ENCODE peak calls at places on chromosome 1, in eight cellular contexts. One of them, this sample, is unnamed.
A peak's percentile ranks its signal among the peaks of the same experiment; 100 is the strongest.

GRCh38 chr1:54307305-54307704 is 98.9 kb downstream of the SSBP3 start:
- DNase-seq in right lobe of liver: no peak
- DNase-seq in HCT116: no peak
- DNase-seq in ovary: no peak
- DNase-seq in lung: no peak
- DNase-seq in aorta: no peak
- DNase-seq in mesenchymal stem cell: no peak
- DNase-seq in naive thymus-derived CD4-positive, alpha-beta T cell: no peak
- DNase-seq in this sample: no peak

GRCh38 chr1:175865041-175865766 is 121.8 kb upstream of the TNR start:
- DNase-seq in ovary: no peak
- DNase-seq in naive thymus-derived CD4-positive, alpha-beta T cell: no peak
- DNase-seq in lung: no peak
- DNase-seq in aorta: no peak
- DNase-seq in right lobe of liver: no peak
- DNase-seq in mesenchymal stem cell: no peak
- DNase-seq in HCT116: no peak
- DNase-seq in this sample: no peak

GRCh38 chr1:41508290-41508689 is 23.8 kb upstream of the EDN2 start:
- DNase-seq in aorta: no peak
- DNase-seq in lung: no peak
- DNase-seq in ovary: no peak
- DNase-seq in HCT116: no peak
- DNase-seq in right lobe of liver: no peak
- DNase-seq in mesenchymal stem cell: no peak
- DNase-seq in naive thymus-derived CD4-positive, alpha-beta T cell: no peak
- DNase-seq in this sample: no peak

GRCh38 chr1:84415386-84415785 is 17.1 kb downstream of the DNASE2B start:
- DNase-seq in HCT116: no peak
- DNase-seq in naive thymus-derived CD4-positive, alpha-beta T cell: no peak
- DNase-seq in ovary: no peak
- DNase-seq in lung: no peak
- DNase-seq in aorta: no peak
- DNase-seq in right lobe of liver: no peak
- DNase-seq in mesenchymal stem cell: no peak
- DNase-seq in this sample: no peak

GRCh38 chr1:154423988-154424326 is 18.8 kb downstream of the IL6R start:
- DNase-seq in aorta: no peak
- DNase-seq in mesenchymal stem cell: no peak
- DNase-seq in lung: no peak
- DNase-seq in naive thymus-derived CD4-positive, alpha-beta T cell: no peak
- DNase-seq in right lobe of liver: no peak
- DNase-seq in HCT116: no peak
- DNase-seq in ovary: no peak
- DNase-seq in this sample: no peak

GRCh38 chr1:36852586-36852985 is 181.7 kb downstream of the GRIK3 start:
- DNase-seq in right lobe of liver: no peak
- DNase-seq in naive thymus-derived CD4-positive, alpha-beta T cell: no peak
- DNase-seq in ovary: no peak
- DNase-seq in aorta: no peak
- DNase-seq in mesenchymal stem cell: no peak
- DNase-seq in lung: no peak
- DNase-seq in HCT116: no peak
- DNase-seq in this sample: no peak

GRCh38 chr1:208107415-208107814 is 136.8 kb downstream of the PLXNA2 start:
- DNase-seq in naive thymus-derived CD4-positive, alpha-beta T cell: no peak
- DNase-seq in HCT116: no peak
- DNase-seq in lung: no peak
- DNase-seq in aorta: no peak
- DNase-seq in mesenchymal stem cell: no peak
- DNase-seq in right lobe of liver: no peak
- DNase-seq in ovary: no peak
- DNase-seq in this sample: no peak

GRCh38 chr1:29648026-29648425 is 411.7 kb downstream of the PTPRU start:
- DNase-seq in ovary: no peak
- DNase-seq in HCT116: no peak
- DNase-seq in mesenchymal stem cell: no peak
- DNase-seq in aorta: no peak
- DNase-seq in lung: no peak
- DNase-seq in right lobe of liver: no peak
- DNase-seq in naive thymus-derived CD4-positive, alpha-beta T cell: no peak
- DNase-seq in this sample: no peak

GRCh38 chr1:235278233-235278914 is 49.6 kb downstream of the ARID4B start:
- DNase-seq in naive thymus-derived CD4-positive, alpha-beta T cell: no peak
- DNase-seq in right lobe of liver: no peak
- DNase-seq in aorta: no peak
- DNase-seq in mesenchymal stem cell: no peak
- DNase-seq in ovary: no peak
- DNase-seq in lung: no peak
- DNase-seq in HCT116: no peak
- DNase-seq in this sample: no peak

GRCh38 chr1:21848524-21849174 is 36.6 kb downstream of the LDLRAD2 start:
- DNase-seq in HCT116: no peak
- DNase-seq in aorta: no peak
- DNase-seq in right lobe of liver: no peak
- DNase-seq in mesenchymal stem cell: no peak
- DNase-seq in lung: no peak
- DNase-seq in ovary: no peak
- DNase-seq in naive thymus-derived CD4-positive, alpha-beta T cell: no peak
- DNase-seq in this sample: no peak

GRCh38 chr1:3292868-3293562 is 161.4 kb upstream of the ARHGEF16 start:
- DNase-seq in naive thymus-derived CD4-positive, alpha-beta T cell: no peak
- DNase-seq in HCT116: peak; percentile 27
- DNase-seq in right lobe of liver: no peak
- DNase-seq in ovary: no peak
- DNase-seq in lung: no peak
- DNase-seq in aorta: no peak
- DNase-seq in mesenchymal stem cell: no peak
- DNase-seq in this sample: no peak

GRCh38 chr1:107963601-107964396 is 1.2 kb downstream of the VAV3 start:
- DNase-seq in HCT116: no peak
- DNase-seq in right lobe of liver: peak; percentile 31
- DNase-seq in naive thymus-derived CD4-positive, alpha-beta T cell: peak; percentile 69
- DNase-seq in aorta: no peak
- DNase-seq in lung: peak; percentile 29
- DNase-seq in mesenchymal stem cell: peak; percentile 38
- DNase-seq in ovary: no peak
- DNase-seq in this sample: no peak

GRCh38 chr1:51203121-51203873 is 32.8 kb upstream of the RNF11 start:
- DNase-seq in aorta: no peak
- DNase-seq in lung: no peak
- DNase-seq in right lobe of liver: no peak
- DNase-seq in HCT116: no peak
- DNase-seq in ovary: no peak
- DNase-seq in naive thymus-derived CD4-positive, alpha-beta T cell: no peak
- DNase-seq in mesenchymal stem cell: no peak
- DNase-seq in this sample: no peak

GRCh38 chr1:77392486-77392885 is 110.7 kb downstream of the AK5 start:
- DNase-seq in lung: no peak
- DNase-seq in ovary: no peak
- DNase-seq in right lobe of liver: no peak
- DNase-seq in aorta: no peak
- DNase-seq in HCT116: no peak
- DNase-seq in naive thymus-derived CD4-positive, alpha-beta T cell: no peak
- DNase-seq in mesenchymal stem cell: no peak
- DNase-seq in this sample: no peak

GRCh38 chr1:3037281-3038040 is 16.2 kb downstream of the ACTRT2 start:
- DNase-seq in HCT116: no peak
- DNase-seq in right lobe of liver: no peak
- DNase-seq in naive thymus-derived CD4-positive, alpha-beta T cell: no peak
- DNase-seq in aorta: peak; percentile 57
- DNase-seq in ovary: no peak
- DNase-seq in lung: no peak
- DNase-seq in mesenchymal stem cell: no peak
- DNase-seq in this sample: no peak

GRCh38 chr1:117607471-117607870 is 1.6 kb downstream of the TENT5C start:
- DNase-seq in naive thymus-derived CD4-positive, alpha-beta T cell: peak; percentile 53
- DNase-seq in mesenchymal stem cell: peak; percentile 35
- DNase-seq in ovary: no peak
- DNase-seq in lung: peak; percentile 54
- DNase-seq in aorta: no peak
- DNase-seq in HCT116: no peak
- DNase-seq in right lobe of liver: peak; percentile 53
- DNase-seq in this sample: no peak

GRCh38 chr1:91806777-91807700 is 78.9 kb downstream of the TGFBR3 start:
- DNase-seq in ovary: no peak
- DNase-seq in HCT116: no peak
- DNase-seq in right lobe of liver: no peak
- DNase-seq in naive thymus-derived CD4-positive, alpha-beta T cell: no peak
- DNase-seq in aorta: no peak
- DNase-seq in mesenchymal stem cell: no peak
- DNase-seq in lung: no peak
- DNase-seq in this sample: no peak

GRCh38 chr1:6414443-6414844 is 5.3 kb downstream of the HES2 start:
- DNase-seq in aorta: no peak
- DNase-seq in ovary: no peak
- DNase-seq in mesenchymal stem cell: peak; percentile 65
- DNase-seq in HCT116: peak; percentile 59
- DNase-seq in naive thymus-derived CD4-positive, alpha-beta T cell: peak; percentile 44
- DNase-seq in lung: no peak
- DNase-seq in right lobe of liver: no peak
- DNase-seq in this sample: peak; percentile 98

GRCh38 chr1:205451202-205451601 is 4.6 kb downstream of the BLACAT1 start:
- DNase-seq in lung: no peak
- DNase-seq in mesenchymal stem cell: no peak
- DNase-seq in HCT116: no peak
- DNase-seq in ovary: no peak
- DNase-seq in right lobe of liver: no peak
- DNase-seq in naive thymus-derived CD4-positive, alpha-beta T cell: no peak
- DNase-seq in aorta: no peak
- DNase-seq in this sample: no peak

GRCh38 chr1:215844266-215844665 is 277.2 kb downstream of the KCTD3 start:
- DNase-seq in right lobe of liver: no peak
- DNase-seq in HCT116: no peak
- DNase-seq in mesenchymal stem cell: no peak
- DNase-seq in naive thymus-derived CD4-positive, alpha-beta T cell: no peak
- DNase-seq in ovary: no peak
- DNase-seq in aorta: no peak
- DNase-seq in lung: no peak
- DNase-seq in this sample: no peak

GRCh38 chr1:172698224-172698623 is 39.3 kb downstream of the FASLG start:
- DNase-seq in HCT116: no peak
- DNase-seq in naive thymus-derived CD4-positive, alpha-beta T cell: no peak
- DNase-seq in ovary: no peak
- DNase-seq in lung: no peak
- DNase-seq in aorta: no peak
- DNase-seq in mesenchymal stem cell: no peak
- DNase-seq in right lobe of liver: no peak
- DNase-seq in this sample: no peak

GRCh38 chr1:45669379-45669778 is 17.0 kb downstream of the GPBP1L1 start:
- DNase-seq in lung: no peak
- DNase-seq in HCT116: no peak
- DNase-seq in naive thymus-derived CD4-positive, alpha-beta T cell: no peak
- DNase-seq in right lobe of liver: no peak
- DNase-seq in aorta: no peak
- DNase-seq in mesenchymal stem cell: no peak
- DNase-seq in ovary: no peak
- DNase-seq in this sample: no peak
- H3K27ac ChIP-seq in lung: no peak overlapping the region
- H3K27ac ChIP-seq in HCT116: no peak overlapping the region
- H3K27ac ChIP-seq in naive thymus-derived CD4-positive, alpha-beta T cell: no peak overlapping the region
- H3K27ac ChIP-seq in right lobe of liver: no peak overlapping the region
- H3K27ac ChIP-seq in aorta: no peak overlapping the region
- H3K27ac ChIP-seq in mesenchymal stem cell: no peak overlapping the region
- H3K27ac ChIP-seq in ovary: no peak overlapping the region
- H3K27ac ChIP-seq in this sample: peak overlapping the region; percentile 50

GRCh38 chr1:94905207-94905606 is 21.7 kb downstream of the CNN3 start:
- DNase-seq in HCT116: no peak
- DNase-seq in lung: no peak
- DNase-seq in mesenchymal stem cell: no peak
- DNase-seq in ovary: no peak
- DNase-seq in aorta: no peak
- DNase-seq in naive thymus-derived CD4-positive, alpha-beta T cell: no peak
- DNase-seq in right lobe of liver: no peak
- DNase-seq in this sample: no peak
- H3K27ac ChIP-seq in HCT116: no peak overlapping the region
- H3K27ac ChIP-seq in lung: no peak overlapping the region
- H3K27ac ChIP-seq in mesenchymal stem cell: no peak overlapping the region
- H3K27ac ChIP-seq in ovary: no peak overlapping the region
- H3K27ac ChIP-seq in aorta: no peak overlapping the region
- H3K27ac ChIP-seq in naive thymus-derived CD4-positive, alpha-beta T cell: no peak overlapping the region
- H3K27ac ChIP-seq in right lobe of liver: no peak overlapping the region
- H3K27ac ChIP-seq in this sample: no peak overlapping the region

GRCh38 chr1:230128569-230129269 is 61.7 kb downstream of the GALNT2 start:
- DNase-seq in ovary: no peak
- DNase-seq in aorta: no peak
- DNase-seq in lung: no peak
- DNase-seq in right lobe of liver: no peak
- DNase-seq in naive thymus-derived CD4-positive, alpha-beta T cell: no peak
- DNase-seq in HCT116: no peak
- DNase-seq in mesenchymal stem cell: no peak
- DNase-seq in this sample: no peak

GRCh38 chr1:230130172-230130944 is 63.3 kb downstream of the GALNT2 start:
- DNase-seq in aorta: no peak
- DNase-seq in right lobe of liver: no peak
- DNase-seq in naive thymus-derived CD4-positive, alpha-beta T cell: no peak
- DNase-seq in ovary: no peak
- DNase-seq in mesenchymal stem cell: no peak
- DNase-seq in HCT116: no peak
- DNase-seq in lung: no peak
- DNase-seq in this sample: no peak

GRCh38 chr1:230131457-230131856 is 64.4 kb downstream of the GALNT2 start:
- DNase-seq in right lobe of liver: no peak
- DNase-seq in aorta: no peak
- DNase-seq in naive thymus-derived CD4-positive, alpha-beta T cell: no peak
- DNase-seq in mesenchymal stem cell: no peak
- DNase-seq in ovary: no peak
- DNase-seq in HCT116: no peak
- DNase-seq in lung: no peak
- DNase-seq in this sample: no peak

GRCh38 chr1:230127105-230128054 is 60.3 kb downstream of the GALNT2 start:
- DNase-seq in naive thymus-derived CD4-positive, alpha-beta T cell: peak; percentile 43
- DNase-seq in mesenchymal stem cell: no peak
- DNase-seq in aorta: no peak
- DNase-seq in HCT116: no peak
- DNase-seq in right lobe of liver: no peak
- DNase-seq in lung: no peak
- DNase-seq in ovary: no peak
- DNase-seq in this sample: no peak

DNA sequence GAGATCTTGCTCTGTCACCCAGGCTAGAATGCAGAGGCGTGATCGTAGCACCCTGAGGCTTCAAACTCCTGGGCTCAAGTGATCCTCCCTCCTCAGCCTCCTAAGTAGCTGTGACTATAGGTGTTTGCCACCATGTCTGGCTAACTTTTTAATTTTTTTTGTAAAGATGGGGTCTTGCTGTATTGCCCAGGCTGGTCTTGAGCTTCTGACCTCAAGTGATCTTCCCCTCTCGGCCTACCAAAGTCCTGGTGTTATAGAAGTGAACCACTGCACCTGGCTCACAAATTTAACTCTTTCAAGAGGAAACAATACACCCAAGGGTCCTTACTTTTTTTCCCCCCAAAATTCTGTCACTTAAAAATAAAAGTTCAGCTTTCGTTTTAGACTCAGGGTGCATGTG is 62.3 kb downstream of the GALNT2 start:
- DNase-seq in lung: no peak
- DNase-seq in naive thymus-derived CD4-positive, alpha-beta T cell: no peak
- DNase-seq in aorta: no peak
- DNase-seq in HCT116: no peak
- DNase-seq in right lobe of liver: no peak
- DNase-seq in ovary: no peak
- DNase-seq in mesenchymal stem cell: no peak
- DNase-seq in this sample: no peak
- H3K27ac ChIP-seq in lung: no peak overlapping the region
- H3K27ac ChIP-seq in naive thymus-derived CD4-positive, alpha-beta T cell: no peak overlapping the region
- H3K27ac ChIP-seq in aorta: no peak overlapping the region
- H3K27ac ChIP-seq in HCT116: no peak overlapping the region
- H3K27ac ChIP-seq in right lobe of liver: no peak overlapping the region
- H3K27ac ChIP-seq in ovary: peak overlapping the region; percentile 32
- H3K27ac ChIP-seq in mesenchymal stem cell: no peak overlapping the region
- H3K27ac ChIP-seq in this sample: no peak overlapping the region

GRCh38 chr1:23627065-23627464 is 64.5 kb upstream of the RPL11 start:
- DNase-seq in aorta: no peak
- DNase-seq in mesenchymal stem cell: no peak
- DNase-seq in HCT116: no peak
- DNase-seq in lung: peak; percentile 46
- DNase-seq in naive thymus-derived CD4-positive, alpha-beta T cell: peak; percentile 72
- DNase-seq in ovary: no peak
- DNase-seq in right lobe of liver: no peak
- DNase-seq in this sample: no peak
- H3K27ac ChIP-seq in aorta: no peak overlapping the region
- H3K27ac ChIP-seq in mesenchymal stem cell: no peak overlapping the region
- H3K27ac ChIP-seq in HCT116: no peak overlapping the region
- H3K27ac ChIP-seq in lung: peak overlapping the region; percentile 84
- H3K27ac ChIP-seq in naive thymus-derived CD4-positive, alpha-beta T cell: peak overlapping the region; percentile 78
- H3K27ac ChIP-seq in ovary: no peak overlapping the region
- H3K27ac ChIP-seq in right lobe of liver: no peak overlapping the region
- H3K27ac ChIP-seq in this sample: no peak overlapping the region

This sample was measured in epithelial cell of prostate.